ENCODE peak calls at places on chromosomes 5 and 9, in seven cellular contexts. One of them, this sample, is unnamed. For H3K27me3, the result is how much of the 10 kb centered on the place peaks cover.

GRCh38 chr5:95863383-95863757 is 40.8 kb upstream of the GLRX start:
- DNase-seq in Panc1: no peak
- DNase-seq in H9: no peak
- DNase-seq in left lung: no peak
- DNase-seq in cardiac muscle cell: peak
- DNase-seq in ovary: no peak
- DNase-seq in mammary epithelial cell: no peak
- DNase-seq in this sample: peak

GRCh38 chr9:116149844-116150243 is 3.7 kb upstream of the PAPPA start:
- DNase-seq in mammary epithelial cell: no peak
- DNase-seq in Panc1: no peak
- DNase-seq in ovary: no peak
- DNase-seq in cardiac muscle cell: no peak
- DNase-seq in left lung: no peak
- DNase-seq in H9: peak
- DNase-seq in this sample: no peak

GRCh38 chr9:29213374-29214161 is 1640.3 kb upstream of the C9orf72 start:
- DNase-seq in H9: peak
- DNase-seq in left lung: peak
- DNase-seq in ovary: no peak
- DNase-seq in Panc1: no peak
- DNase-seq in mammary epithelial cell: peak
- DNase-seq in cardiac muscle cell: no peak
- DNase-seq in this sample: no peak

GRCh38 chr9:20592673-20593072 is 29.6 kb downstream of the MLLT3 start:
- DNase-seq in H9: no peak
- DNase-seq in left lung: no peak
- DNase-seq in cardiac muscle cell: no peak
- DNase-seq in mammary epithelial cell: no peak
- DNase-seq in Panc1: no peak
- DNase-seq in ovary: no peak
- DNase-seq in this sample: no peak

GRCh38 chr9:127020526-127021078 is 101.8 kb downstream of the ANGPTL2 start:
- DNase-seq in mammary epithelial cell: no peak
- DNase-seq in H9: no peak
- DNase-seq in cardiac muscle cell: no peak
- DNase-seq in Panc1: no peak
- DNase-seq in left lung: no peak
- DNase-seq in ovary: no peak
- DNase-seq in this sample: no peak

GRCh38 chr5:89313804-89314588 is 431.0 kb upstream of the MEF2C start:
- DNase-seq in left lung: no peak
- DNase-seq in ovary: no peak
- DNase-seq in cardiac muscle cell: peak
- DNase-seq in H9: no peak
- DNase-seq in mammary epithelial cell: peak
- DNase-seq in Panc1: no peak
- DNase-seq in this sample: no peak

GRCh38 chr9:124511426-124511840 is 4.2 kb upstream of the NR5A1 start:
- DNase-seq in cardiac muscle cell: no peak
- DNase-seq in left lung: no peak
- DNase-seq in ovary: no peak
- DNase-seq in Panc1: no peak
- DNase-seq in mammary epithelial cell: no peak
- DNase-seq in H9: peak
- DNase-seq in this sample: no peak

GRCh38 chr9:134065720-134066419 is 2.0 kb downstream of the BRD3 start:
- DNase-seq in H9: peak
- DNase-seq in cardiac muscle cell: peak
- DNase-seq in Panc1: no peak
- DNase-seq in ovary: peak
- DNase-seq in mammary epithelial cell: peak
- DNase-seq in left lung: peak
- DNase-seq in this sample: peak

GRCh38 chr9:99354104-99354503 is 132.0 kb downstream of the SEC61B start:
- DNase-seq in mammary epithelial cell: no peak
- DNase-seq in H9: no peak
- DNase-seq in left lung: no peak
- DNase-seq in cardiac muscle cell: peak
- DNase-seq in ovary: no peak
- DNase-seq in Panc1: no peak
- DNase-seq in this sample: no peak

DNA sequence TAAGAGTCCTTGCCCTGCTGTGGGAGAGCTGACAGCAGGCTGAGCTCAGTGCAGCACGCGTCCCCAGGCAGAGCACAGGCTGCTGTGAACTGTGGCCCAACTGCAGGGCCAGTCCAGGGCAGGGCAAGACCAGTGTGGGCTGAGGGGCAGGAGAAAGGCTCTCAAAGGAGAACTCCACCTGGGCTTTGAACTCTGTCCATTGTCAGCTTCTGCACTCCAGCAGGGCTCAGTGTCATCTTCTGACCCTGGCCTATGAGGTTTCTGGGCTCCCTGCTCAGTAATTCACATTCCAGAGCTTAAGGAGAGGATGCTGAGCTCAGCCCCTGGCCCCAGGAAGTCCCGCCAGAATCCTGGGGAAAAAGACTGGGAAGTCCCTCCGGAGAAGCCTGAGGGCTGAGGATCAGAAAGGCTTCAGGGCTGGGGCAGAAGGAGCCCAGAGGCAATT is 37.4 kb downstream of the LHFPL2 start:
- DNase-seq in mammary epithelial cell: no peak
- DNase-seq in cardiac muscle cell: no peak
- DNase-seq in ovary: no peak
- DNase-seq in H9: peak
- DNase-seq in Panc1: no peak
- DNase-seq in left lung: no peak
- DNase-seq in this sample: no peak
- H3K27ac ChIP-seq in mammary epithelial cell: no peak
- H3K27ac ChIP-seq in cardiac muscle cell: peak
- H3K27ac ChIP-seq in ovary: no peak
- H3K27ac ChIP-seq in H9: no peak
- H3K27ac ChIP-seq in Panc1: no peak
- H3K27ac ChIP-seq in left lung: no peak
- H3K27ac ChIP-seq in this sample: peak

GRCh38 chr9:137171149-137172063 is at the start of gene TMEM210:
- DNase-seq in left lung: no peak
- DNase-seq in Panc1: no peak
- DNase-seq in ovary: no peak
- DNase-seq in cardiac muscle cell: no peak
- DNase-seq in mammary epithelial cell: no peak
- DNase-seq in H9: no peak
- DNase-seq in this sample: no peak
- H3K27me3 ChIP-seq in left lung: half or more
- H3K27me3 ChIP-seq in Panc1: under half
- H3K27me3 ChIP-seq in ovary: under half
- H3K27me3 ChIP-seq in cardiac muscle cell: half or more
- H3K27me3 ChIP-seq in mammary epithelial cell: under half
- H3K27me3 ChIP-seq in H9: under half
- H3K27me3 ChIP-seq in this sample: under half

GRCh38 chr5:171595401-171595800 is 176.0 kb downstream of the FGF18 start:
- DNase-seq in H9: no peak
- DNase-seq in left lung: no peak
- DNase-seq in ovary: no peak
- DNase-seq in Panc1: no peak
- DNase-seq in cardiac muscle cell: no peak
- DNase-seq in mammary epithelial cell: no peak
- DNase-seq in this sample: no peak

GRCh38 chr5:171599396-171599795 is 179.9 kb downstream of the FGF18 start:
- DNase-seq in H9: peak
- DNase-seq in cardiac muscle cell: no peak
- DNase-seq in left lung: no peak
- DNase-seq in ovary: no peak
- DNase-seq in mammary epithelial cell: no peak
- DNase-seq in Panc1: no peak
- DNase-seq in this sample: no peak

GRCh38 chr5:171598279-171599152 is 179.1 kb downstream of the FGF18 start:
- DNase-seq in ovary: no peak
- DNase-seq in left lung: no peak
- DNase-seq in H9: peak
- DNase-seq in mammary epithelial cell: no peak
- DNase-seq in Panc1: no peak
- DNase-seq in cardiac muscle cell: no peak
- DNase-seq in this sample: no peak

GRCh38 chr5:171595801-171596231 is 176.4 kb downstream of the FGF18 start:
- DNase-seq in Panc1: no peak
- DNase-seq in cardiac muscle cell: peak
- DNase-seq in left lung: no peak
- DNase-seq in H9: peak
- DNase-seq in mammary epithelial cell: peak
- DNase-seq in ovary: no peak
- DNase-seq in this sample: peak

GRCh38 chr5:171596391-171596878 is 177.0 kb downstream of the FGF18 start:
- DNase-seq in Panc1: no peak
- DNase-seq in left lung: peak
- DNase-seq in cardiac muscle cell: peak
- DNase-seq in ovary: no peak
- DNase-seq in H9: peak
- DNase-seq in mammary epithelial cell: no peak
- DNase-seq in this sample: peak
- TF ChIP-seq CTCF in Panc1: no peak
- TF ChIP-seq CTCF in left lung: no peak
- TF ChIP-seq CTCF in cardiac muscle cell: peak
- TF ChIP-seq CTCF in ovary: no peak
- TF ChIP-seq CTCF in H9: peak
- TF ChIP-seq CTCF in mammary epithelial cell: no peak
- TF ChIP-seq CTCF in this sample: peak

DNA sequence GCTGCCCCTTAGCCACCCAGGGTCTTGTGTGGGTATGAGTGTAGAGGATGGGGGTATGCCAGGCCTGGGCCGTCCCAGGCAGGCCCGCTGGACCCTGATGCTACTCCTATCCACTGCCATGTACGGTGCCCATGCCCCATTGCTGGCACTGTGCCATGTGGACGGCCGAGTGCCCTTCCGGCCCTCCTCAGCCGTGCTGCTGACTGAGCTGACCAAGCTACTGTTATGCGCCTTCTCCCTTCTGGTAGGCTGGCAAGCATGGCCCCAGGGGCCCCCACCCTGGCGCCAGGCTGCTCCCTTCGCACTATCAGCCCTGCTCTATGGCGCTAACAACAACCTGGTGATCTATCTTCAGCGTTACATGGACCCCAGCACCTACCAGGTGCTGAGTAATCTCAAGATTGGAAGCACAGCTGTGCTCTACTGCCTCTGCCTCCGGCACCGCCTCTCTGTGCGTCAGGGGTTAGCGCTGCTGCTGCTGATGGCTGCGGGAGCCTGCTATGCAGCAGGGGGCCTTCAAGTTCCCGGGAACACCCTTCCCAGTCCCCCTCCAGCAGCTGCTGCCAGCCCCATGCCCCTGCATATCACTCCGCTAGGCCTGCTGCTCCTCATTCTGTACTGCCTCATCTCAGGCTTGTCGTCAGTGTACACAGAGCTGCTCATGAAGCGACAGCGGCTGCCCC is 2.6 kb downstream of the SLC35A4 start:
- DNase-seq in mammary epithelial cell: no peak
- DNase-seq in H9: no peak
- DNase-seq in left lung: no peak
- DNase-seq in ovary: no peak
- DNase-seq in cardiac muscle cell: no peak
- DNase-seq in Panc1: no peak
- DNase-seq in this sample: no peak
- H3K27ac ChIP-seq in mammary epithelial cell: no peak
- H3K27ac ChIP-seq in H9: no peak
- H3K27ac ChIP-seq in left lung: no peak
- H3K27ac ChIP-seq in ovary: no peak
- H3K27ac ChIP-seq in cardiac muscle cell: peak
- H3K27ac ChIP-seq in Panc1: no peak
- H3K27ac ChIP-seq in this sample: no peak

GRCh38 chr5:158121678-158122077 is 262.7 kb upstream of the CLINT1 start:
- DNase-seq in mammary epithelial cell: no peak
- DNase-seq in H9: no peak
- DNase-seq in Panc1: no peak
- DNase-seq in left lung: no peak
- DNase-seq in cardiac muscle cell: no peak
- DNase-seq in ovary: no peak
- DNase-seq in this sample: no peak
- H3K27me3 ChIP-seq in mammary epithelial cell: under half
- H3K27me3 ChIP-seq in H9: under half
- H3K27me3 ChIP-seq in Panc1: under half
- H3K27me3 ChIP-seq in left lung: under half
- H3K27me3 ChIP-seq in cardiac muscle cell: under half
- H3K27me3 ChIP-seq in ovary: under half
- H3K27me3 ChIP-seq in this sample: under half

DNA sequence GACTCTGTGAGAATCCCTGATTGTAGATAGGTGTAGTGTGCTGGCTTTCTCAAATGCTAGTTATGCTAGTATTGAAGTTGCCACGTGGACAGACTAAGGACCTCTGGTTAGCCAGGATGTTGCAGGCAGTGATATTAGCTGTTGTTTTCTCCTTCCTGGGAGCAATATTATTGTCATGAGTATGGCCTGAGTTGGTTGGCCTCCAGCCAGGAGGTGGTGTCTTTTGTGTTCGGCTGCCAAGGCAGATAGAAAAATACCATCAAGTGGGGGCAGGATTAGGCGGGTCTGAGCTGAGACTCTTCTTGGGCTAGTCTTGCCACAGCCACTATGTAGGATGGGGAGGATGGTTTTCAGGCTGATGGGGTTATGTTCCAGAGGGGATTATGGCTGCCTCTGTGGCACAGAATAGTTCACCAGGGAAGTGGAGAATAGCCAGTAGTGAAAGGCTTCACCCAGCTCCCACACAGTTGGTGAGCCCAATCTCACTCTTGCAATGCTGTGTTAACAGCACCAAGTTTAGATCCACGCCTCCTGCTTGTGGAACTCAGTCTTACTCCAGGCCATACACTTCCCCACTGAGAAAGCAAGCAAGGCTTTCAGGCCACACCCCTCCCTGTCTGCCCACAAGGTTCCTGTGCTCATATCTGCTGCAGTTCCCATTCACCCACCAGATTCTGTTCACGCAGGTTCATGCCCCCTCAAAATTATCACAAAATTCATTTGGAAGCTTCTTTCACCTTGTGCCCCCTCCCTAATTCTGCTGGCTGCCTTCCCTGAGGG is 31.2 kb downstream of the GHR start:
- DNase-seq in cardiac muscle cell: no peak
- DNase-seq in mammary epithelial cell: peak
- DNase-seq in ovary: no peak
- DNase-seq in Panc1: no peak
- DNase-seq in left lung: no peak
- DNase-seq in H9: no peak
- DNase-seq in this sample: no peak
- TF ChIP-seq CTCF in cardiac muscle cell: no peak
- TF ChIP-seq CTCF in mammary epithelial cell: no peak
- TF ChIP-seq CTCF in ovary: no peak
- TF ChIP-seq CTCF in Panc1: no peak
- TF ChIP-seq CTCF in left lung: no peak
- TF ChIP-seq CTCF in H9: no peak
- TF ChIP-seq CTCF in this sample: no peak

GRCh38 chr5:18745591-18745987 is 1111.3 kb downstream of the TAF11L14 start:
- DNase-seq in H9: no peak
- DNase-seq in mammary epithelial cell: no peak
- DNase-seq in cardiac muscle cell: no peak
- DNase-seq in ovary: peak
- DNase-seq in left lung: peak
- DNase-seq in Panc1: peak
- DNase-seq in this sample: no peak
- H3K27ac ChIP-seq in H9: no peak
- H3K27ac ChIP-seq in mammary epithelial cell: no peak
- H3K27ac ChIP-seq in cardiac muscle cell: no peak
- H3K27ac ChIP-seq in ovary: no peak
- H3K27ac ChIP-seq in left lung: peak
- H3K27ac ChIP-seq in Panc1: peak
- H3K27ac ChIP-seq in this sample: no peak

This sample was measured in tibial artery.